ENCODE peak calls at places on chromosomes 6 and 20, in five cellular contexts. One of them, this sample, is unnamed.

GRCh38 chr6:51005779-51006178 is 187.1 kb downstream of the TFAP2B start:
- DNase-seq in astrocyte of the cerebellum: no peak
- DNase-seq in IMR-90: no peak
- DNase-seq in Panc1: no peak
- DNase-seq in pancreas: no peak
- DNase-seq in this sample: no peak

GRCh38 chr6:36666726-36667591 is 11.6 kb upstream of the CDKN1A start:
- DNase-seq in astrocyte of the cerebellum: peak
- DNase-seq in IMR-90: peak
- DNase-seq in Panc1: no peak
- DNase-seq in pancreas: peak
- DNase-seq in this sample: peak

GRCh38 chr6:37029249-37029959 is 23.9 kb downstream of the FGD2 start:
- DNase-seq in astrocyte of the cerebellum: peak
- DNase-seq in IMR-90: peak
- DNase-seq in Panc1: no peak
- DNase-seq in pancreas: peak
- DNase-seq in this sample: no peak

GRCh38 chr20:24643731-24644130 is 174.3 kb downstream of the SYNDIG1 start:
- DNase-seq in astrocyte of the cerebellum: no peak
- DNase-seq in IMR-90: no peak
- DNase-seq in Panc1: no peak
- DNase-seq in pancreas: no peak
- DNase-seq in this sample: no peak

GRCh38 chr6:125193208-125193607 is 39.6 kb downstream of the TPD52L1 start:
- DNase-seq in astrocyte of the cerebellum: no peak
- DNase-seq in IMR-90: no peak
- DNase-seq in Panc1: no peak
- DNase-seq in pancreas: no peak
- DNase-seq in this sample: no peak

GRCh38 chr6:151052021-151052646 is 186.6 kb downstream of the MTHFD1L start:
- DNase-seq in astrocyte of the cerebellum: no peak
- DNase-seq in IMR-90: no peak
- DNase-seq in Panc1: no peak
- DNase-seq in pancreas: no peak
- DNase-seq in this sample: no peak

GRCh38 chr6:126134491-126134890 is 148.2 kb downstream of the TRMT11 start:
- DNase-seq in astrocyte of the cerebellum: no peak
- DNase-seq in IMR-90: no peak
- DNase-seq in Panc1: no peak
- DNase-seq in pancreas: no peak
- DNase-seq in this sample: no peak

GRCh38 chr6:21109421-21110178 is 484.0 kb upstream of the SOX4 start:
- DNase-seq in astrocyte of the cerebellum: peak
- DNase-seq in IMR-90: peak
- DNase-seq in Panc1: peak
- DNase-seq in pancreas: no peak
- DNase-seq in this sample: no peak

GRCh38 chr6:155089746-155090145 is 94.6 kb downstream of the TIAM2 start:
- DNase-seq in astrocyte of the cerebellum: no peak
- DNase-seq in IMR-90: no peak
- DNase-seq in Panc1: no peak
- DNase-seq in pancreas: no peak
- DNase-seq in this sample: no peak

GRCh38 chr6:30945281-30945680 is 4.5 kb downstream of the MUCL3 start:
- DNase-seq in astrocyte of the cerebellum: no peak
- DNase-seq in IMR-90: no peak
- DNase-seq in Panc1: no peak
- DNase-seq in pancreas: no peak
- DNase-seq in this sample: no peak

GRCh38 chr6:30939473-30939872 is 1.3 kb upstream of the MUCL3 start:
- DNase-seq in astrocyte of the cerebellum: no peak
- DNase-seq in IMR-90: no peak
- DNase-seq in Panc1: no peak
- DNase-seq in pancreas: peak
- DNase-seq in this sample: no peak

GRCh38 chr6:30944051-30944450 is 3.3 kb downstream of the MUCL3 start:
- DNase-seq in astrocyte of the cerebellum: no peak
- DNase-seq in IMR-90: no peak
- DNase-seq in Panc1: no peak
- DNase-seq in pancreas: no peak
- DNase-seq in this sample: no peak

GRCh38 chr6:30940361-30941001 is at the start of gene MUCL3:
- DNase-seq in astrocyte of the cerebellum: no peak
- DNase-seq in IMR-90: no peak
- DNase-seq in Panc1: no peak
- DNase-seq in pancreas: no peak
- DNase-seq in this sample: no peak

GRCh38 chr6:30942338-30943060 is 1.7 kb downstream of the MUCL3 start:
- DNase-seq in astrocyte of the cerebellum: peak
- DNase-seq in IMR-90: peak
- DNase-seq in Panc1: peak
- DNase-seq in pancreas: peak
- DNase-seq in this sample: no peak
- TF ChIP-seq CTCF in astrocyte of the cerebellum: peak
- TF ChIP-seq CTCF in IMR-90: peak
- TF ChIP-seq CTCF in Panc1: no peak
- TF ChIP-seq CTCF in pancreas: no peak
- TF ChIP-seq CTCF in this sample: no peak

GRCh38 chr20:8800089-8800488 is 268.8 kb upstream of the PLCB4 start:
- DNase-seq in astrocyte of the cerebellum: no peak
- DNase-seq in IMR-90: no peak
- DNase-seq in Panc1: no peak
- DNase-seq in pancreas: no peak
- DNase-seq in this sample: no peak
- TF ChIP-seq CTCF in astrocyte of the cerebellum: no peak
- TF ChIP-seq CTCF in IMR-90: no peak
- TF ChIP-seq CTCF in Panc1: no peak
- TF ChIP-seq CTCF in pancreas: no peak
- TF ChIP-seq CTCF in this sample: no peak

GRCh38 chr6:10961837-10962236 is 75.0 kb downstream of the SYCP2L start:
- DNase-seq in astrocyte of the cerebellum: no peak
- DNase-seq in IMR-90: no peak
- DNase-seq in Panc1: no peak
- DNase-seq in pancreas: no peak
- DNase-seq in this sample: no peak
- TF ChIP-seq CTCF in astrocyte of the cerebellum: no peak
- TF ChIP-seq CTCF in IMR-90: peak
- TF ChIP-seq CTCF in Panc1: peak
- TF ChIP-seq CTCF in pancreas: no peak
- TF ChIP-seq CTCF in this sample: no peak

GRCh38 chr20:45459606-45460005 is 9.9 kb upstream of the WFDC2 start:
- DNase-seq in astrocyte of the cerebellum: no peak
- DNase-seq in IMR-90: peak
- DNase-seq in Panc1: no peak
- DNase-seq in pancreas: no peak
- DNase-seq in this sample: no peak
- TF ChIP-seq CTCF in astrocyte of the cerebellum: no peak
- TF ChIP-seq CTCF in IMR-90: no peak
- TF ChIP-seq CTCF in Panc1: peak
- TF ChIP-seq CTCF in pancreas: no peak
- TF ChIP-seq CTCF in this sample: no peak

DNA sequence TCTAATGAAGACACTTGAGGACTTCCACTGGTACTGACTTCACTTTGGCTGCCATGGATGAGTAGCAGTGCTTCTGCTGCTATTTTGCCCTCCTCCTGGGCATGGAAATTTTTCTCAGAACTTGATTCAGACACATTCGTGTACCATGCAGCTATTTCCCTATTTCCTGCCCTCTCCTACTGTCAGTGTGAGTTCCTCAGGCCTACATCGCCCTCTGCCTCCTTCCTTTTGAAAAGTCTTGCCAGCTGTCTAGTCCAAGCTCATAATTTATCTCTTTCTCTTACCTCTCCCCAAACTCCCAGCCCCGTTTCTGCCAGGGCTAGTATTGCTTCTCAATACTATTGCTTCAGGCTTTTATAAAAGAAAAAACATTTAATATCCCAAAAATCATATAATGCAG is 470.2 kb downstream of the ADGRB3 start:
- DNase-seq in astrocyte of the cerebellum: no peak
- DNase-seq in IMR-90: no peak
- DNase-seq in Panc1: no peak
- DNase-seq in pancreas: no peak
- DNase-seq in this sample: no peak
- TF ChIP-seq CTCF in astrocyte of the cerebellum: no peak
- TF ChIP-seq CTCF in IMR-90: peak
- TF ChIP-seq CTCF in Panc1: peak
- TF ChIP-seq CTCF in pancreas: no peak
- TF ChIP-seq CTCF in this sample: no peak

This sample was measured in GM12864.